ENCODE peak calls at places on chromosomes 5 and 9, in eight cellular contexts. Y is GM10248, B is type B pancreatic cell, U is right lobe of liver, V is hepatocyte, K is endothelial cell, W is AG10803, T is AG09319. I is an unnamed sample.

GRCh38 chr9:131111854-131112311 is 13.5 kb upstream of the NUP214 start:
- DNase-seq in Y (no peak), B (no peak), U (no peak), V (no peak), K (no peak), W (no peak), T (no peak), I (no peak)

GRCh38 chr5:68070641-68071191 is 144.8 kb upstream of the PIK3R1 start:
- DNase-seq in Y (peak), B (no peak), U (no peak), V (no peak), K (no peak), W (peak), T (peak), I (no peak)

GRCh38 chr9:105832311-105832710 is 138.0 kb downstream of the TMEM38B start:
- DNase-seq in Y (no peak), B (no peak), U (no peak), V (no peak), K (no peak), W (no peak), T (no peak), I (no peak)

GRCh38 chr9:71822935-71823334 is 54.6 kb upstream of the CEMIP2 start:
- DNase-seq in Y (no peak), B (no peak), U (no peak), V (no peak), K (no peak), W (no peak), T (no peak), I (no peak)

GRCh38 chr9:137639303-137640051 is 20.7 kb downstream of the EHMT1 start:
- DNase-seq in Y (peak), B (no peak), U (no peak), V (no peak), K (no peak), W (peak), T (no peak), I (no peak)

GRCh38 chr9:82488319-82488701 is 499.7 kb downstream of the SPATA31D1 start:
- DNase-seq in Y (no peak), B (no peak), U (no peak), V (peak), K (no peak), W (no peak), T (no peak), I (no peak)

GRCh38 chr5:135075621-135076585 is 41.9 kb upstream of the PITX1 start:
- DNase-seq in Y (no peak), B (no peak), U (no peak), V (no peak), K (no peak), W (no peak), T (no peak), I (no peak)

GRCh38 chr5:58499231-58499630 is 8.0 kb downstream of the GAPT start:
- DNase-seq in Y (no peak), B (no peak), U (no peak), V (no peak), K (no peak), W (no peak), T (no peak), I (no peak)

GRCh38 chr5:482506-482905 is 39.5 kb downstream of the EXOC3 start:
- DNase-seq in Y (no peak), B (no peak), U (no peak), V (no peak), K (no peak), W (no peak), T (no peak), I (no peak)

GRCh38 chr9:99555792-99556191 is 265.9 kb upstream of the NR4A3 start:
- DNase-seq in Y (no peak), B (no peak), U (no peak), V (no peak), K (no peak), W (no peak), T (no peak), I (no peak)

GRCh38 chr5:79773612-79774011 is 84.0 kb downstream of the CMYA5 start:
- DNase-seq in Y (no peak), B (no peak), U (no peak), V (no peak), K (no peak), W (no peak), T (no peak), I (no peak)

GRCh38 chr5:181191526-181192336 is 13.3 kb downstream of the TRIM7 start:
- DNase-seq in Y (peak), B (peak), U (peak), V (peak), K (peak), W (peak), T (peak), I (peak)

GRCh38 chr5:62457071-62457470 is 44.5 kb downstream of the IPO11 start:
- DNase-seq in Y (no peak), B (no peak), U (no peak), V (no peak), K (no peak), W (peak), T (no peak), I (no peak)

GRCh38 chr5:103098993-103099392 is 20.9 kb downstream of the GIN1 start:
- DNase-seq in Y (no peak), B (no peak), U (no peak), V (no peak), K (no peak), W (no peak), T (no peak), I (no peak)

GRCh38 chr5:1161832-1162229 is 39.6 kb upstream of the SLC6A19 start:
- DNase-seq in Y (no peak), B (no peak), U (peak), V (no peak), K (no peak), W (no peak), T (no peak), I (no peak)

GRCh38 chr5:171422902-171423663 is 3.6 kb downstream of the FGF18 start:
- DNase-seq in Y (no peak), B (peak), U (no peak), V (no peak), K (no peak), W (no peak), T (no peak), I (peak)

GRCh38 chr5:133706732-133707430 is 94.5 kb upstream of the FSTL4 start:
- DNase-seq in Y (no peak), B (peak), U (no peak), V (no peak), K (no peak), W (no peak), T (no peak), I (no peak)

GRCh38 chr5:122076669-122077450 is 1.2 kb downstream of the LOX start:
- DNase-seq in Y (peak), B (peak), U (peak), V (peak), K (peak), W (peak), T (peak), I (peak)

GRCh38 chr5:178298283-178298807 is 65.7 kb upstream of the PHYKPL start:
- DNase-seq in Y (no peak), B (no peak), U (no peak), V (no peak), K (no peak), W (no peak), T (no peak), I (no peak)

GRCh38 chr5:130541617-130542221 is 623.3 kb downstream of the HINT1 start:
- DNase-seq in Y (no peak), B (no peak), U (no peak), V (no peak), K (no peak), W (peak), T (no peak), I (no peak)

GRCh38 chr9:131739988-131740648 is at the start of gene RAPGEF1:
- DNase-seq in Y (peak), B (peak), U (peak), V (peak), K (peak), W (peak), T (no peak), I (peak)

GRCh38 chr5:74026310-74026709 is 400.3 kb downstream of the ARHGEF28 start:
- DNase-seq in Y (no peak), B (no peak), U (no peak), V (no peak), K (no peak), W (no peak), T (no peak), I (no peak)

GRCh38 chr5:56060276-56061110 is 65.7 kb upstream of the IL6ST start:
- DNase-seq in Y (no peak), B (no peak), U (no peak), V (no peak), K (no peak), W (no peak), T (no peak), I (no peak)

GRCh38 chr9:34988218-34989055 is 1.1 kb upstream of the DNAJB5 start:
- DNase-seq in Y (no peak), B (no peak), U (peak), V (no peak), K (peak), W (no peak), T (no peak), I (no peak)

GRCh38 chr9:69834591-69835184 is 14.1 kb downstream of the CFAP95 start:
- DNase-seq in Y (no peak), B (no peak), U (no peak), V (no peak), K (no peak), W (no peak), T (no peak), I (no peak)

GRCh38 chr9:127177221-127177620 is 54.8 kb upstream of the ANGPTL2 start:
- DNase-seq in Y (no peak), B (no peak), U (no peak), V (no peak), K (no peak), W (no peak), T (no peak), I (no peak)

GRCh38 chr9:96138616-96139015 is 163.4 kb downstream of the HSD17B3 start:
- DNase-seq in Y (no peak), B (no peak), U (no peak), V (no peak), K (no peak), W (no peak), T (no peak), I (no peak)

GRCh38 chr5:35302544-35302943 is 72.3 kb upstream of the PRLR start:
- DNase-seq in Y (peak), B (no peak), U (no peak), V (no peak), K (no peak), W (no peak), T (no peak), I (no peak)

GRCh38 chr5:159825551-159826051 is 90.7 kb upstream of the ADRA1B start:
- DNase-seq in Y (no peak), B (no peak), U (no peak), V (no peak), K (no peak), W (peak), T (no peak), I (no peak)

GRCh38 chr9:78314953-78315870 is 18.3 kb downstream of the PSAT1 start:
- DNase-seq in Y (no peak), B (no peak), U (no peak), V (no peak), K (no peak), W (peak), T (no peak), I (no peak)

GRCh38 chr9:125297917-125298316 is 36.3 kb downstream of the GAPVD1 start:
- DNase-seq in Y (no peak), B (no peak), U (no peak), V (no peak), K (no peak), W (no peak), T (no peak), I (no peak)

GRCh38 chr9:35257986-35258664 is 96.3 kb downstream of the UNC13B start:
- DNase-seq in Y (no peak), B (no peak), U (no peak), V (peak), K (no peak), W (no peak), T (no peak), I (no peak)

GRCh38 chr9:123964756-123965155 is 34.8 kb upstream of the DENND1A start:
- DNase-seq in Y (no peak), B (no peak), U (no peak), V (no peak), K (no peak), W (no peak), T (no peak), I (no peak)

GRCh38 chr9:122192914-122193525 is 33.3 kb downstream of the MORN5 start:
- DNase-seq in Y (no peak), B (no peak), U (no peak), V (no peak), K (no peak), W (no peak), T (no peak), I (no peak)

GRCh38 chr5:9549941-9550340 is 4.1 kb upstream of the SEMA5A start:
- DNase-seq in Y (no peak), B (no peak), U (no peak), V (no peak), K (no peak), W (peak), T (no peak), I (no peak)

DNA sequence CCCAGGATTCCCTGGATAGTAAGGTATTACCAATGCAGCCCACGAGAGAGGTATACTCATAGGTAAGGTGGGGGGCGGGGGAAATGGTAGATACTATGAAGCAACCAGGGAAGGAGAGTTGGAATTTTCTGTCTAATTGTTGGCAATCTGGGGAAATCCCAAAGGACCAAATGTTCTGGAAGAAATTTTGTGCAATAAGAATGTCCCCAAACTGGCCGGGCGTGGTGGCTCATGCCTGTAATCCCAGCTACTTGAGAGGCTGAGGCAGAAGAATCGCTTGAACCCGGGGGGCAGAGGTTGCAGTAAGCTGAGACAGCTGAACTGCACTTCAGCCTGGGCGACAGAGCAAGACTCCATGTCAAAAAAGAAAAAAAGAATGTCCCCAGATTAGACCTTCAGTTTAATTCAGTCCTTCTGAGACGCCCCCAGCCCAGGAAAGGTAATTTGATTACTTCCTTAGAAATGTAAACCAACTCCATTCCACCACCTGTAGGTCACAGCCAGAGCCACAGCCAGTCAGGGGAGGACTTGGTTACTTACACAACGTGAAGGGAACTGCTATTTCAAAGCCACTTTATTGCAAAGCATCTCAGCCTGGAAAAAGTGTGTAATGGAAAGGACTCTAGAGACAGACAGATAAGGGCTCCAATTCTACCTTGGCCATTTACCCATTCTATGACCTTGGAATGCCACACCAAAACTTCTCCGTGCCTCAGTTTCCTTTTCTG is 50.0 kb upstream of the KLF4 start:
- DNase-seq in Y (no peak), B (no peak), U (no peak), V (peak), K (no peak), W (no peak), T (no peak), I (no peak)
- TF ChIP-seq CTCF in Y (no peak), B (no peak), U (no peak), V (no peak), K (no peak), W (no peak), T (no peak), I (no peak)

DNA sequence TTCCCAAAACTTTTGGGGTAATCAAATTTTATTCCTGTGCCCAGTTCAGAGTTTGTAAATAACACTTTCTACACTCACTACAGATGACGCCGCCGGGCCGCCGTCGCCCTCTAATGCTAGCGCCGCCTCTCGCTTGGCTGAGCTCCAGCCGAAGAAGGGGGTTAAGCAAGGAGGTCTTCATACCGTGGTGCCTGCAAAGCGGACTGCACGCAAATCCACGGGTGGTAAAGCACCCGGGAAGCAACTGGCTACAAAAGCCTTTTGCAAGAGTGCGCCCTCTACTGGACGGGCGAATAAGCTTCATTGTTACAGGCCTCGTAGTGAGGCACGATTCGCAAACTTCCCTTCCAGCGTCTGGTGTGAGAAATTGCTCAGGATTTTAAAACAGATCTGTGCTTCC is 280.4 kb downstream of the MEF2C start:
- DNase-seq in Y (peak), B (no peak), U (peak), V (no peak), K (no peak), W (no peak), T (no peak), I (no peak)
- TF ChIP-seq CTCF in Y (peak), B (peak), U (peak), V (no peak), K (peak), W (peak), T (no peak), I (peak)

GRCh38 chr5:54249210-54250028 is 61.0 kb downstream of the ARL15 start:
- DNase-seq in Y (peak), B (no peak), U (peak), V (peak), K (peak), W (peak), T (no peak), I (no peak)

GRCh38 chr5:54257366-54258118 is 52.8 kb downstream of the ARL15 start:
- DNase-seq in Y (no peak), B (no peak), U (no peak), V (no peak), K (no peak), W (peak), T (peak), I (no peak)

GRCh38 chr5:54251981-54252380 is 58.4 kb downstream of the ARL15 start:
- DNase-seq in Y (no peak), B (no peak), U (no peak), V (peak), K (no peak), W (no peak), T (no peak), I (no peak)

GRCh38 chr5:54259090-54259489 is 51.3 kb downstream of the ARL15 start:
- DNase-seq in Y (no peak), B (no peak), U (no peak), V (no peak), K (no peak), W (no peak), T (no peak), I (no peak)

DNA sequence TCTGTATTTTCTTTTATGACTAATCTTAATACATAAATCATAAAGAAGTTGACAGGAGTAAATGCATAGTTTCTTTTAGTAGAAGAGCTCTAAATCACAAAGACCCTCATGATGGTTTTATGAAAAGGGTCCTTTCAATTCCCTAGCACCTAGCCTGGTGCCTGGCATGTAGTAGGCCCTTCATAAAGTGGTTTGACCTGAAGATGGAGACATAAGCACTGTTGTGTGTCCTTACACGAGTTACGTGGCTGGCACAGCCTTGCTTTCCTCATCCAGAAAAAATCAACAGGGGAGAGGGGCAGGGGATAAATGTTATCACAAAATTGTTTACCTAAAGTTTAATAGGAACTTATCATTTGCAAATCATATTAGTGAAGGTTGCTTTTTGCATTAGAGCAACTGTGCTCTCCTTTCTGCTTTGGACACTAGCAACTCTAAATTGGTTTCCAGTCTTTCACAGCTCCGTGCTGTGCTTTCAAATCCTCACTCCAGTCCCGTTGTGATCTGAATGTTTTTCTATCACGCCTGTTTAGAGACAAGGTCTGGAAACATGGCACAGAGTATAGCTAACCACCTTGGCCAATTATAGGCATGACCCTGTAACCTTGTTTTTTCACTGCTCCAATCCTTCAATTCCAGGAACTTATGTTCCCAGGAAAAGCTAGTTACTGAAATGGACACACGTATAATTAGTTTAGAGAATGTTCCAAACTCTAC is 55.7 kb downstream of the ARL15 start:
- DNase-seq in Y (no peak), B (no peak), U (peak), V (peak), K (no peak), W (no peak), T (no peak), I (no peak)
- TF ChIP-seq CTCF in Y (no peak), B (no peak), U (peak), V (peak), K (no peak), W (no peak), T (no peak), I (peak)

GRCh38 chr9:72874344-72874743 is 78.5 kb downstream of the ALDH1A1 start:
- DNase-seq in Y (no peak), B (no peak), U (no peak), V (no peak), K (no peak), W (no peak), T (no peak), I (no peak)

GRCh38 chr9:72873456-72873855 is 79.4 kb downstream of the ALDH1A1 start:
- DNase-seq in Y (no peak), B (no peak), U (no peak), V (no peak), K (no peak), W (peak), T (no peak), I (no peak)

GRCh38 chr9:72872718-72873117 is 80.1 kb downstream of the ALDH1A1 start:
- DNase-seq in Y (no peak), B (no peak), U (no peak), V (peak), K (no peak), W (no peak), T (no peak), I (no peak)

GRCh38 chr9:72875221-72875620 is 77.6 kb downstream of the ALDH1A1 start:
- DNase-seq in Y (no peak), B (no peak), U (no peak), V (no peak), K (no peak), W (no peak), T (no peak), I (no peak)

DNA sequence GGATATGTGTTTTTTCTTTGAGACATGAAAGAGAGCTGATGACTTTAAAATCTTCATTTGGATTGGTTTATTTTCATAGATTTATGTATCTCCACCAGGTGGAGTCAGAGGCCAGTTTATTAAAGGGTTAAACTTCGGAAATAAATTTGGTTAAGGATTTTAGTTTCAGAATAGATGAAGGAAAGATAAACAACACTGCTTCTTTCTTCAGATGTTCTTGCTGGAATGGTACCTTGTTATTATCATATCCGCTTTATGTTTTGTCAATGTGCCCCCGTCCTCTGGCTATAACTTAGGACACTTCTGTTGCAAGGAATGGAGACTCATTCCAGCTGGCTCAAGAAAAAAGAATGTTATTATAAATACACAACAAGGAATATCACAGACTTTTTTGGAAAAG is 81.2 kb downstream of the ALDH1A1 start:
- DNase-seq in Y (no peak), B (no peak), U (no peak), V (peak), K (no peak), W (peak), T (no peak), I (no peak)
- TF ChIP-seq CTCF in Y (no peak), B (peak), U (peak), V (peak), K (peak), W (peak), T (peak), I (peak)

GRCh38 chr5:33530183-33530962 is 89.6 kb downstream of the TARS1 start:
- DNase-seq in Y (no peak), B (no peak), U (no peak), V (no peak), K (no peak), W (no peak), T (no peak), I (no peak)
- TF ChIP-seq CTCF in Y (no peak), B (no peak), U (no peak), V (no peak), K (peak), W (no peak), T (no peak), I (no peak)

GRCh38 chr5:76746677-76747076 is 30.8 kb downstream of the F2R start:
- DNase-seq in Y (no peak), B (no peak), U (no peak), V (no peak), K (no peak), W (no peak), T (no peak), I (no peak)
- TF ChIP-seq CTCF in Y (no peak), B (no peak), U (no peak), V (no peak), K (no peak), W (no peak), T (no peak), I (no peak)